ENCODE peak calls at places on chromosome 19, in four cellular contexts. Z, I, M and K are unnamed samples.

GRCh38 chr19:2578391-2578826 is 102.5 kb downstream of the GADD45B start:
- DNase-seq in M (no peak), I (no peak), Z (no peak), K (no peak)

GRCh38 chr19:35126624-35126959 is 8.3 kb downstream of the LGI4 start:
- DNase-seq in I (no peak), M (no peak), Z (no peak), K (no peak)

GRCh38 chr19:49567722-49568454 is 12.5 kb downstream of the NOSIP start:
- DNase-seq in M (no peak), I (peak), Z (no peak), K (peak)

GRCh38 chr19:5718579-5719273 is 1.2 kb downstream of the LONP1 start:
- DNase-seq in M (no peak), Z (no peak), I (peak), K (peak)

GRCh38 chr19:13334801-13335481 is 171.3 kb downstream of the CACNA1A start:
- DNase-seq in Z (no peak), M (no peak), I (no peak), K (no peak)

GRCh38 chr19:5407356-5407755 is 47.9 kb upstream of the ZNRF4 start:
- DNase-seq in Z (no peak), M (no peak), I (no peak), K (no peak)

GRCh38 chr19:44737238-44738160 is 11.0 kb upstream of the BCL3 start:
- DNase-seq in I (no peak), M (no peak), Z (no peak), K (no peak)

GRCh38 chr19:50823389-50824042 is at the start of gene KLK1:
- DNase-seq in M (no peak), Z (no peak), I (no peak), K (no peak)

GRCh38 chr19:18218600-18218999 is 7.6 kb downstream of the PDE4C start:
- DNase-seq in Z (no peak), M (no peak), I (no peak), K (no peak)

GRCh38 chr19:5993516-5994406 is 15.8 kb upstream of the RANBP3 start:
- DNase-seq in M (no peak), I (no peak), Z (no peak), K (no peak)

GRCh38 chr19:37885392-37885791 is 21.0 kb downstream of the WDR87 start:
- DNase-seq in M (no peak), Z (no peak), I (no peak), K (no peak)

GRCh38 chr19:48573163-48573505 is 21.2 kb downstream of the SULT2B1 start:
- DNase-seq in Z (no peak), I (no peak), M (no peak), K (no peak)

GRCh38 chr19:51572908-51573307 is 1.8 kb downstream of the ZNF175 start:
- DNase-seq in I (no peak), Z (no peak), M (no peak), K (no peak)